ENCODE peak calls at places on chromosome 20, in six cellular contexts. C, M, U, W, G and S are unnamed samples.

GRCh38 chr20:46572790-46573189 is 22.3 kb upstream of the OCSTAMP start:
- DNase-seq in C (no peak), M (no peak), U (no peak), W (no peak), G (no peak), S (no peak)

GRCh38 chr20:382291-383115 is 1.9 kb downstream of the TRIB3 start:
- DNase-seq in C (no peak), M (peak), U (no peak), W (no peak), G (no peak), S (no peak)

GRCh38 chr20:49913399-49914047 is 1.8 kb downstream of the SPATA2 start:
- DNase-seq in C (no peak), M (no peak), U (no peak), W (peak), G (no peak), S (peak)

GRCh38 chr20:6104493-6105188 is 18.2 kb downstream of the FERMT1 start:
- DNase-seq in C (no peak), M (no peak), U (no peak), W (peak), G (no peak), S (peak)

GRCh38 chr20:8933391-8933807 is 135.5 kb upstream of the PLCB4 start:
- DNase-seq in C (no peak), M (no peak), U (no peak), W (peak), G (no peak), S (no peak)

GRCh38 chr20:33660685-33661058 is 1.5 kb upstream of the C20orf144 start:
- DNase-seq in C (peak), M (no peak), U (no peak), W (no peak), G (no peak), S (no peak)

GRCh38 chr20:48879609-48880008 is 41.9 kb upstream of the ARFGEF2 start:
- DNase-seq in C (no peak), M (peak), U (no peak), W (peak), G (no peak), S (no peak)

GRCh38 chr20:9068896-9069663 is at the start of gene PLCB4:
- DNase-seq in C (peak), M (peak), U (no peak), W (peak), G (peak), S (peak)

GRCh38 chr20:44008806-44009678 is 94.4 kb downstream of the TOX2 start:
- DNase-seq in C (no peak), M (peak), U (no peak), W (no peak), G (no peak), S (no peak)

GRCh38 chr20:51634877-51635276 is 92.4 kb upstream of the NFATC2 start:
- DNase-seq in C (no peak), M (no peak), U (no peak), W (no peak), G (no peak), S (no peak)

GRCh38 chr20:9203081-9203447 is 134.2 kb downstream of the PLCB4 start:
- DNase-seq in C (no peak), M (peak), U (no peak), W (peak), G (no peak), S (no peak)

GRCh38 chr20:49303211-49303610 is 25.4 kb upstream of the ZNFX1 start:
- DNase-seq in C (no peak), M (no peak), U (no peak), W (peak), G (no peak), S (peak)

GRCh38 chr20:46214831-46215488 is 93.3 kb downstream of the CDH22 start:
- DNase-seq in C (no peak), M (peak), U (no peak), W (no peak), G (no peak), S (no peak)

GRCh38 chr20:35171753-35172433 is at the start of gene PROCR:
- DNase-seq in C (peak), M (peak), U (peak), W (peak), G (peak), S (peak)

GRCh38 chr20:10708342-10709185 is 34.8 kb upstream of the JAG1 start:
- DNase-seq in C (no peak), M (peak), U (no peak), W (peak), G (no peak), S (peak)

GRCh38 chr20:54321688-54322087 is 113.8 kb downstream of the PFDN4 start:
- DNase-seq in C (no peak), M (no peak), U (no peak), W (no peak), G (no peak), S (no peak)

GRCh38 chr20:35490736-35491181 is 35.4 kb downstream of the CEP250 start:
- DNase-seq in C (no peak), M (no peak), U (no peak), W (no peak), G (no peak), S (no peak)

GRCh38 chr20:45905505-45906079 is 6.4 kb downstream of the PLTP start:
- DNase-seq in C (peak), M (peak), U (no peak), W (peak), G (no peak), S (peak)

GRCh38 chr20:57996936-57997629 is 231.4 kb downstream of the ANKRD60 start:
- DNase-seq in C (no peak), M (peak), U (no peak), W (peak), G (no peak), S (peak)

GRCh38 chr20:7500362-7500761 is 439.9 kb downstream of the HAO1 start:
- DNase-seq in C (no peak), M (no peak), U (no peak), W (no peak), G (no peak), S (no peak)

GRCh38 chr20:1301031-1301529 is 27.9 kb downstream of the SDCBP2 start:
- DNase-seq in C (no peak), M (peak), U (no peak), W (peak), G (no peak), S (peak)

DNA sequence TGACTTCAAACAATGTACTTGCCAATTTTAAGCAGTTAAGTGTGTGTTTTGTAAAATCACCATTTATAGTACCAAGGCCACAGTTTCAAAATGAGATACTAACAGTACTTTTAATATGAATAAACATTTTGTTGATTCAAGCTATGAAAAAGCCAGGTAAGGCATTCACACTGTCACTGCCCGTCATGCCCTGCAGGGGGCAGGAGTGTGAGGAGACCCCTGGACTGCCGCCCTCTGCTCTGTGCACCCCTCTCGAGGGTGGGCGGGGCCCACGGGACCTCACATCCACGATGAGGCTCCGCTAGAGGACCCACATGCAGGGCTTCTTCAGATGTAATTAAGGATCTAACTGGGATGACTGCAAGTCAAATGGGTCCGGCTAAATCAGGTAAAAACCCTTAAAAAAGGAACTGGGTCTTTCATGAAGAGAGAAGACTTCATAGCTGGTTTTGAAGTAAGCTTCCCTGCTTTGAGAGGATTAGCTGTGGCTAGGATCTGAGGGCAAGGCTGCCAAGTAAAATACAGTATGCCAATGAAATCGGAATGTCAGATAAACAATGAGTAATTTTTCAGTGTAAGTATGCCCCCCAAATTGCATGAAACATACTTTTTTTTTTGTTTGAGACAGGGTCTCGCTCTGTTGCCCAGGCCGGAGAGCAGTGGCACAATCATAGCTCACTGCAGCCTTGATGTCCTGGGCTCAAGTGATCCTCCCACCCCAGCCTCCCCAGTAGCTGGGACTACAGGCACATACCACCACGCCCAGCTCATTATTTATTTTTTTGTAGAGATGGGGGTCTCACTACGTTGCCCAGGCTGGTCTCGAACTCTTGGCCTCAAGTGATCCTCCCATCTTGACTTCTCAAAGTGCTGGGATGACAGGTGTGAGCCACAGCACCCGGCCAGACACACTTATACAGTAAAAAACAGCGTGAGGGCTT is 18.7 kb downstream of the DIDO1 start:
- DNase-seq in C (no peak), M (no peak), U (no peak), W (peak), G (no peak), S (no peak)
- TF ChIP-seq CTCF in C (no peak), M (peak), U (peak), W (peak), G (peak), S (peak)

DNA sequence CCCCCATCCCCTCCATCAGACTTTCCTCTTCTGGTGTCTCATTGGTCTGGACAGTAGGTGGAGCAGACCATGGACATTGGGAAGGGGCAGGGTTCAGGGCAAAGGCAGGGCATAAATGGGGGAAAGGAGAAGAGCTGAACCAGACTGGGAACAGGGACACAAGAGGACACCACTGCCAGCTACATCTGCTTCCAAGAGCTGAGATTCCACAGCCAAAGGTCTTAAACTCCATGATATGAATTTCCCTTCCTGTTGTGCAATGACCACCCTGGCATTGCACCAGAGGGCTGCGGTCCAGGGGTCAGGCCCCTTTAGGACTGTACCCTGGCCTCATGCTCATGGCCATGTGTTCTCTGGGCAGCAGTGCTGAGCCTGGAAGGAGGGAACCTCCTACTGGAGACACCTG is 137.9 kb downstream of the MAFB start:
- DNase-seq in C (no peak), M (no peak), U (no peak), W (no peak), G (no peak), S (no peak)
- TF ChIP-seq CTCF in C (no peak), M (no peak), U (no peak), W (no peak), G (no peak), S (no peak)

DNA sequence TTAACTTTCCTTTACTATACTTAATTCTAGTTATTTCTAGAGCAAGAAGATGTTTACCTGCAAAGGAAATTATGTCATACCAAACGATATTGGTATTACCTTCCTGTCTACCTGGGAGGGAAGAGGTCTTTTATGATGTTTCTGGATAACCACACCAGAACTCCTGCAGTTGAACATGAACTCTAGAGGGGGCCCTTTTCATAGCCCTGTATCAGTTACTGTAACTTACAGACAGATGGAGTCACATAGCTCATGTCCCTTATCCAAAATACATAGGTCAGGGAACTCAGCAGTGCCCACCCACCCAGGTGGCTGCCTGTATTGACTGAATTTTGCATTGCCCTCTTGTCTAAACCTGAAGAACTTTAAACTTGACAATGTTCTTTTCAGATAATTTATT is 35.1 kb upstream of the MYL9 start:
- DNase-seq in C (no peak), M (peak), U (no peak), W (no peak), G (no peak), S (no peak)
- TF ChIP-seq CTCF in C (no peak), M (peak), U (no peak), W (peak), G (no peak), S (peak)

DNA sequence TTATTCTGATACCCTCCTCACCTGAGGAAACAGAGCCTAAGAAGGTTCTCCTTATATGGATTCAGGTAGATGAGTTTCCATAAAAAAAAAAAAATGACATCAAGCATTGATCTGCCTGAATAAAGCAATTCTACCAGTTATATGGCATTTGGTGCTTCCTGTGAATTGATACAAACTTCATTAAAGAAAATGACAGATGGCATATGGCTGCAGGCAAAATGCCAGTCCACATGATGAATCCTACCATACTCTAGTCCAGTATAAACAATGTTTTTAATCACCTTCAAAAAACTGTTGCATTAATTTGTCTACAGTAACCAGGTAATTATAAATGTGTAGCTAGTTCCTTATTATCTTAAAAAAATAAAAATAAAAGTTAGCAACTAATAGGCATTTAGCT is 559.2 kb upstream of the FLRT3 start:
- DNase-seq in C (no peak), M (no peak), U (no peak), W (no peak), G (no peak), S (no peak)
- TF ChIP-seq CTCF in C (no peak), M (no peak), U (no peak), W (no peak), G (no peak), S (no peak)

GRCh38 chr20:37007898-37008649 is 56.6 kb upstream of the SAMHD1 start:
- DNase-seq in C (no peak), M (peak), U (no peak), W (peak), G (no peak), S (peak)
- TF ChIP-seq CTCF in C (no peak), M (peak), U (peak), W (peak), G (no peak), S (peak)

GRCh38 chr20:22098451-22098850 is 393.0 kb downstream of the PAX1 start:
- DNase-seq in C (no peak), M (no peak), U (no peak), W (no peak), G (no peak), S (no peak)
- TF ChIP-seq CTCF in C (no peak), M (no peak), U (no peak), W (no peak), G (peak), S (no peak)

GRCh38 chr20:61872371-61872900 is 193.2 kb downstream of the TAF4 start:
- DNase-seq in C (peak), M (no peak), U (no peak), W (no peak), G (no peak), S (no peak)

GRCh38 chr20:61875996-61876395 is 189.7 kb downstream of the TAF4 start:
- DNase-seq in C (peak), M (no peak), U (no peak), W (no peak), G (no peak), S (no peak)

GRCh38 chr20:61875221-61875885 is 190.3 kb downstream of the TAF4 start:
- DNase-seq in C (peak), M (peak), U (no peak), W (no peak), G (peak), S (no peak)

GRCh38 chr20:61873651-61874420 is 191.8 kb downstream of the TAF4 start:
- DNase-seq in C (peak), M (no peak), U (no peak), W (no peak), G (no peak), S (no peak)

DNA sequence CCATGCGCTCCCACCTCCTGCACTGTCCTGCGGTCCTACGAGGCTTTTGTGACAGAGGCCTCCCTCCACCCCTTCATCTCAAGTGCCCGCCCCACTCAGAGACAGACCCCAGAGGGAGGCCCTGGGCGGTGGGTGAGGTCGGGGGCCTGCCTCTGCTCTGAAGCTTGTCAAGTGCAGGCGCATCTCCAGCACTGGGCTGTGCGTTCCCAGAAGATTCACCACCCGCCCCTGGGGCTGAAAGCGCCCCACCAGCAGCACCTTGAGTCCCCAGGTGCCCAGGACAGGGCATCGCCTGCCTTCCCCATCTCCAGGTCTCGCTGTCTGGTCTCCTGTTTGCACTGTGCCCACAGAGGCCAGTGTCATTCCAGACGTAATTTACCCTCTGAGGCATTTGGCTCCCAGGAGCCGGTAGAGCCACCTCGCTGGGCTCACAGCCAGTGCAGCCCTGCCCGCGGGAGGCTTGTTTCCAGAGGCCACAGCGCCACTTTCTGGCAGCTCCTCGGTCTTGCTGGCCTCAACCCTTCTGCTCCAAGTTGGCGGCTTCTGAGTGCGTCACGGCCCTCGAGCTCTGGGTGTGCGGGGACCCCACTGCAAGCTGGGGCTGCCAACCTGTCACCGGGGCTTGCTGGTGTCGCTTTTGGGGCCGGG is 191.1 kb downstream of the TAF4 start:
- DNase-seq in C (peak), M (peak), U (no peak), W (peak), G (peak), S (peak)
- TF ChIP-seq CTCF in C (no peak), M (peak), U (no peak), W (no peak), G (no peak), S (peak)

GRCh38 chr20:39291301-39291700 is 329.2 kb downstream of the DHX35 start:
- DNase-seq in C (no peak), M (peak), U (no peak), W (peak), G (no peak), S (peak)

GRCh38 chr20:39289831-39290230 is 327.7 kb downstream of the DHX35 start:
- DNase-seq in C (no peak), M (no peak), U (no peak), W (no peak), G (no peak), S (no peak)

GRCh38 chr20:39292193-39292736 is 330.1 kb downstream of the DHX35 start:
- DNase-seq in C (no peak), M (no peak), U (no peak), W (peak), G (no peak), S (peak)

GRCh38 chr20:39290575-39290974 is 328.4 kb downstream of the DHX35 start:
- DNase-seq in C (no peak), M (no peak), U (no peak), W (no peak), G (no peak), S (no peak)

DNA sequence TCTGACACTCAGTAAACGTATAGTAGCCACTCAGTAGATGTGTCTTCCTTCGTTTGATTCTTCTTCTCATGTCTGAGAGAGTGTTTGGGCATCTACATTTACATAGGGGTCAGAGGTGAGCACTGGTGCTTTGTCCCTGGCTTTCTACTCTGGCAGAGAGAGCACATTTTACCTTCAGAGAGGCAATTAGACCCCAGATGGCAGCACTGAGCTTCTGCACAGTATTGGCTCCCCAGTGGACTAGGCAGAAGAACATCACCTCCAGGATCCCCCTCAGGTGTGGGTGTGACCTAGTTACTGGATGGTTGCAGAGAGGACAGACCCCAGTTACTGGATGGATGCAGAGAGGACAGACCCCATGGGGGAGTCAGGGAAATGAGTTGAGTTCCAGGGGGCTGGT is 327.2 kb downstream of the DHX35 start:
- DNase-seq in C (no peak), M (no peak), U (no peak), W (no peak), G (no peak), S (no peak)
- TF ChIP-seq CTCF in C (no peak), M (peak), U (peak), W (no peak), G (peak), S (no peak)